ENCODE peak calls at places on chromosomes 3 and 15, in four cellular contexts. Q, E, R and P are unnamed samples.

GRCh38 chr3:55322649-55323048 is 164.5 kb downstream of the WNT5A start:
- DNase-seq in Q (no peak), R (no peak), E (no peak), P (peak)

GRCh38 chr3:169173231-169173630 is 490.3 kb downstream of the MECOM start:
- DNase-seq in R (no peak), E (no peak), Q (no peak), P (no peak)

GRCh38 chr15:76339302-76340197 is 3.0 kb downstream of the ISL2 start:
- DNase-seq in R (no peak), E (no peak), Q (peak), P (no peak)

GRCh38 chr3:115784739-115785571 is 161.6 kb downstream of the GAP43 start:
- DNase-seq in E (no peak), R (peak), Q (peak), P (peak)

GRCh38 chr3:128845695-128846491 is 33.5 kb upstream of the ACAD9 start:
- DNase-seq in R (peak), Q (peak), E (peak), P (peak)

GRCh38 chr15:32974691-32975090 is 219.8 kb downstream of the FMN1 start:
- DNase-seq in Q (peak), R (peak), E (no peak), P (peak)

GRCh38 chr3:38477057-38477820 is 18.9 kb upstream of the EXOG start:
- DNase-seq in R (no peak), E (no peak), Q (no peak), P (no peak)

GRCh38 chr3:14425574-14426304 is 23.3 kb downstream of the SLC6A6 start:
- DNase-seq in R (no peak), Q (no peak), E (peak), P (no peak)

GRCh38 chr3:148075829-148076716 is 621.6 kb upstream of the AGTR1 start:
- DNase-seq in E (peak), Q (peak), R (peak), P (peak)

GRCh38 chr3:165206454-165207266 is 10.5 kb upstream of the SLITRK3 start:
- DNase-seq in E (peak), Q (peak), R (peak), P (peak)

GRCh38 chr15:59691194-59691805 is 2.2 kb upstream of the BNIP2 start:
- DNase-seq in E (peak), Q (peak), R (peak), P (peak)